ENCODE peak calls at places on chromosome 5, in eight cellular contexts. One of them, this sample, is unnamed.

GRCh38 chr5:113081881-113082546 is 105.4 kb downstream of the DCP2 start:
- DNase-seq in transverse colon: no peak
- DNase-seq in K562: no peak
- DNase-seq in adrenal gland: peak
- DNase-seq in HepG2: no peak
- DNase-seq in IMR-90: peak
- DNase-seq in body of pancreas: no peak
- DNase-seq in A549: no peak
- DNase-seq in this sample: no peak

GRCh38 chr5:135229679-135230132 is 169.3 kb downstream of the MACROH2A1 start:
- DNase-seq in transverse colon: no peak
- DNase-seq in K562: no peak
- DNase-seq in adrenal gland: no peak
- DNase-seq in HepG2: peak
- DNase-seq in IMR-90: no peak
- DNase-seq in body of pancreas: no peak
- DNase-seq in A549: peak
- DNase-seq in this sample: peak

GRCh38 chr5:179858241-179858585 is 404 bp downstream of the MRNIP start:
- DNase-seq in transverse colon: peak
- DNase-seq in K562: peak
- DNase-seq in adrenal gland: peak
- DNase-seq in HepG2: peak
- DNase-seq in IMR-90: peak
- DNase-seq in body of pancreas: peak
- DNase-seq in A549: no peak
- DNase-seq in this sample: peak

GRCh38 chr5:172872997-172873491 is 39.0 kb downstream of the ERGIC1 start:
- DNase-seq in transverse colon: peak
- DNase-seq in K562: no peak
- DNase-seq in adrenal gland: peak
- DNase-seq in HepG2: no peak
- DNase-seq in IMR-90: peak
- DNase-seq in body of pancreas: peak
- DNase-seq in A549: no peak
- DNase-seq in this sample: no peak

GRCh38 chr5:32507738-32508434 is 63.3 kb upstream of the ZFR start:
- DNase-seq in transverse colon: no peak
- DNase-seq in K562: no peak
- DNase-seq in adrenal gland: no peak
- DNase-seq in HepG2: no peak
- DNase-seq in IMR-90: peak
- DNase-seq in body of pancreas: peak
- DNase-seq in A549: no peak
- DNase-seq in this sample: no peak

GRCh38 chr5:1507457-1507856 is 16.3 kb downstream of the LPCAT1 start:
- DNase-seq in transverse colon: no peak
- DNase-seq in K562: no peak
- DNase-seq in adrenal gland: no peak
- DNase-seq in HepG2: no peak
- DNase-seq in IMR-90: no peak
- DNase-seq in body of pancreas: no peak
- DNase-seq in A549: no peak
- DNase-seq in this sample: no peak

GRCh38 chr5:144060598-144060997 is 109.9 kb downstream of the YIPF5 start:
- DNase-seq in transverse colon: no peak
- DNase-seq in K562: no peak
- DNase-seq in adrenal gland: no peak
- DNase-seq in HepG2: no peak
- DNase-seq in IMR-90: peak
- DNase-seq in body of pancreas: no peak
- DNase-seq in A549: no peak
- DNase-seq in this sample: no peak

GRCh38 chr5:134837530-134838181 is 8.1 kb upstream of the C5orf24 start:
- DNase-seq in transverse colon: peak
- DNase-seq in K562: no peak
- DNase-seq in adrenal gland: peak
- DNase-seq in HepG2: peak
- DNase-seq in IMR-90: peak
- DNase-seq in body of pancreas: peak
- DNase-seq in A549: no peak
- DNase-seq in this sample: no peak

GRCh38 chr5:62732677-62733121 is 154.1 kb downstream of the LRRC70 start:
- DNase-seq in transverse colon: no peak
- DNase-seq in K562: no peak
- DNase-seq in adrenal gland: peak
- DNase-seq in HepG2: no peak
- DNase-seq in IMR-90: peak
- DNase-seq in body of pancreas: peak
- DNase-seq in A549: no peak
- DNase-seq in this sample: peak

GRCh38 chr5:34475249-34475966 is 180.7 kb upstream of the RAI14 start:
- DNase-seq in transverse colon: no peak
- DNase-seq in K562: no peak
- DNase-seq in adrenal gland: no peak
- DNase-seq in HepG2: no peak
- DNase-seq in IMR-90: no peak
- DNase-seq in body of pancreas: no peak
- DNase-seq in A549: no peak
- DNase-seq in this sample: no peak

GRCh38 chr5:176658817-176659216 is 11.5 kb downstream of the TSPAN17 start:
- DNase-seq in transverse colon: peak
- DNase-seq in K562: no peak
- DNase-seq in adrenal gland: no peak
- DNase-seq in HepG2: no peak
- DNase-seq in IMR-90: peak
- DNase-seq in body of pancreas: peak
- DNase-seq in A549: no peak
- DNase-seq in this sample: no peak

GRCh38 chr5:1784197-1785050 is 15.2 kb downstream of the MRPL36 start:
- DNase-seq in transverse colon: no peak
- DNase-seq in K562: no peak
- DNase-seq in adrenal gland: no peak
- DNase-seq in HepG2: no peak
- DNase-seq in IMR-90: no peak
- DNase-seq in body of pancreas: no peak
- DNase-seq in A549: no peak
- DNase-seq in this sample: no peak

GRCh38 chr5:56011835-56012234 is 17.1 kb upstream of the IL6ST start:
- DNase-seq in transverse colon: no peak
- DNase-seq in K562: no peak
- DNase-seq in adrenal gland: peak
- DNase-seq in HepG2: no peak
- DNase-seq in IMR-90: peak
- DNase-seq in body of pancreas: no peak
- DNase-seq in A549: peak
- DNase-seq in this sample: no peak
- TF ChIP-seq POLR2A in transverse colon: no peak
- TF ChIP-seq POLR2A in K562: no peak
- TF ChIP-seq POLR2A in adrenal gland: no peak
- TF ChIP-seq POLR2A in HepG2: no peak
- TF ChIP-seq POLR2A in IMR-90: no peak
- TF ChIP-seq POLR2A in body of pancreas: no peak
- TF ChIP-seq POLR2A in A549: no peak
- TF ChIP-seq POLR2A in this sample: no peak

GRCh38 chr5:158848634-158849033 is 251.1 kb downstream of the EBF1 start:
- DNase-seq in transverse colon: no peak
- DNase-seq in K562: no peak
- DNase-seq in adrenal gland: no peak
- DNase-seq in HepG2: no peak
- DNase-seq in IMR-90: no peak
- DNase-seq in body of pancreas: no peak
- DNase-seq in A549: no peak
- DNase-seq in this sample: no peak

GRCh38 chr5:158843305-158843704 is 256.4 kb downstream of the EBF1 start:
- DNase-seq in transverse colon: no peak
- DNase-seq in K562: no peak
- DNase-seq in adrenal gland: no peak
- DNase-seq in HepG2: no peak
- DNase-seq in IMR-90: no peak
- DNase-seq in body of pancreas: no peak
- DNase-seq in A549: no peak
- DNase-seq in this sample: no peak

GRCh38 chr5:158847772-158848171 is 251.9 kb downstream of the EBF1 start:
- DNase-seq in transverse colon: no peak
- DNase-seq in K562: no peak
- DNase-seq in adrenal gland: no peak
- DNase-seq in HepG2: no peak
- DNase-seq in IMR-90: no peak
- DNase-seq in body of pancreas: no peak
- DNase-seq in A549: no peak
- DNase-seq in this sample: no peak

GRCh38 chr5:158849219-158849791 is 250.4 kb downstream of the EBF1 start:
- DNase-seq in transverse colon: no peak
- DNase-seq in K562: no peak
- DNase-seq in adrenal gland: no peak
- DNase-seq in HepG2: no peak
- DNase-seq in IMR-90: no peak
- DNase-seq in body of pancreas: no peak
- DNase-seq in A549: no peak
- DNase-seq in this sample: no peak

GRCh38 chr5:158845941-158846340 is 253.8 kb downstream of the EBF1 start:
- DNase-seq in transverse colon: no peak
- DNase-seq in K562: no peak
- DNase-seq in adrenal gland: no peak
- DNase-seq in HepG2: no peak
- DNase-seq in IMR-90: no peak
- DNase-seq in body of pancreas: no peak
- DNase-seq in A549: no peak
- DNase-seq in this sample: no peak
- H3K4me3 ChIP-seq in transverse colon: no peak
- H3K4me3 ChIP-seq in K562: no peak
- H3K4me3 ChIP-seq in adrenal gland: no peak
- H3K4me3 ChIP-seq in HepG2: no peak
- H3K4me3 ChIP-seq in IMR-90: no peak
- H3K4me3 ChIP-seq in body of pancreas: no peak
- H3K4me3 ChIP-seq in A549: no peak
- H3K4me3 ChIP-seq in this sample: no peak

GRCh38 chr5:64165500-64166200 is at the start of gene RNF180:
- DNase-seq in transverse colon: peak
- DNase-seq in K562: no peak
- DNase-seq in adrenal gland: peak
- DNase-seq in HepG2: no peak
- DNase-seq in IMR-90: no peak
- DNase-seq in body of pancreas: peak
- DNase-seq in A549: peak
- DNase-seq in this sample: no peak
- TF ChIP-seq POLR2A in transverse colon: no peak
- TF ChIP-seq POLR2A in K562: no peak
- TF ChIP-seq POLR2A in adrenal gland: peak
- TF ChIP-seq POLR2A in HepG2: no peak
- TF ChIP-seq POLR2A in IMR-90: no peak
- TF ChIP-seq POLR2A in body of pancreas: no peak
- TF ChIP-seq POLR2A in A549: no peak
- TF ChIP-seq POLR2A in this sample: no peak

DNA sequence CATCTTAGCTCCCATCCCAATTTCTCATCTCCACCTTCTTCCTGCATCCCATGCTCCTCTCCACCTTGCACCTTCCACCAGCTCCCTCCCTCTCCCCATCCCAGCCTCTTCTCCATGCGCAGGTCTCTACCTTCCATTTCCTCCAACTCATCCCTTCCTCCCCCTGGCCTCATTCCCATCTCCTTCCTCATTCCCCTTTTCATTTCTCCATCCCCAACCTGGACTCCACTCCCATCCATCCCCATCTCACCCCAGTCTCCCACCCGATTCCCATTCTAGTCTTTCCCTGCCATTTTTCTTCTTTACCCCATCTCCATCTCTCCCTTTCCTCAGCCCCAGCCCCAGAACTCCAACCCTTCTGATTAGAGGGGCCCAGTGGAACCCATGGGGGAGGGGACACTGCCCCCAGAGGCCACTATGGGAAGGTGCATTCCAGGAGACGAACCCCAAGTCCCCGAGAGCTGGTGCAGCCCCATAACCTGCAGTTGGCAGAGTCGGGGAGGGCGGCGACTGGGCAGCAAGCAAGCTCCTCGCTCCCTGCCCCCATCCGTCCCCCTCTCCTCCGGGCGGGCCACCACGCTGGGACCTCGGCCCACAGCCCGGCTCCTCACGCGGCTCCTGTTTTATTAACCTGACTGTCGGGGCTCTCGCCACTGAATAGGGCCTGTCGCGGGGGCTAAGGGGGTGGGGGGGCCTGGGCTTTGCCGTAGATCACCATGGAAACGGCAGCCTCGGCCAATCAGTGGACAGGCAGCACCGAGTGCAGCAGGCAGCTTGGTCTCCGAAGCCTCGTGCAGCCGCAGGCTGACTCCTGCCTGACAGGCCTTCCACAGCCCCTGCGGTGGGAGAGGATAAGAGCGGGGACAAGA is 66.7 kb downstream of the PCDH1 start:
- DNase-seq in transverse colon: no peak
- DNase-seq in K562: peak
- DNase-seq in adrenal gland: no peak
- DNase-seq in HepG2: peak
- DNase-seq in IMR-90: no peak
- DNase-seq in body of pancreas: no peak
- DNase-seq in A549: no peak
- DNase-seq in this sample: peak
- H3K4me3 ChIP-seq in transverse colon: no peak
- H3K4me3 ChIP-seq in K562: no peak
- H3K4me3 ChIP-seq in adrenal gland: no peak
- H3K4me3 ChIP-seq in HepG2: no peak
- H3K4me3 ChIP-seq in IMR-90: no peak
- H3K4me3 ChIP-seq in body of pancreas: no peak
- H3K4me3 ChIP-seq in A549: no peak
- H3K4me3 ChIP-seq in this sample: no peak

This sample was measured in NB4.